ENCODE peak calls at places on chromosomes 5 and 9, in ten cellular contexts. T, U, J, R, I, M, X, B, A and K are unnamed samples.

GRCh38 chr5:172173771-172174170 is 14.3 kb downstream of the STK10 start:
- DNase-seq in R (peak), B (peak), I (no peak), X (no peak), U (no peak), T (no peak), A (no peak), M (peak), J (no peak), K (no peak)

GRCh38 chr5:147898875-147899401 is 7.4 kb downstream of the C5orf46 start:
- DNase-seq in U (no peak), M (no peak), R (no peak), I (no peak), B (no peak), T (no peak), X (no peak), A (no peak), J (no peak), K (no peak)

GRCh38 chr5:168940712-168941111 is 360.2 kb downstream of the SLIT3 start:
- DNase-seq in X (no peak), M (no peak), J (no peak), T (no peak), A (no peak), U (no peak), R (no peak), B (no peak), I (no peak), K (no peak)

GRCh38 chr5:29208026-29208425 is 1985.5 kb upstream of the CDH6 start:
- DNase-seq in A (no peak), T (no peak), M (no peak), B (no peak), R (no peak), J (no peak), U (no peak), X (no peak), I (no peak), K (no peak)

GRCh38 chr5:32628049-32628803 is 42.9 kb downstream of the SUB1 start:
- DNase-seq in X (no peak), T (no peak), A (no peak), J (no peak), U (no peak), M (no peak), R (no peak), I (peak), B (no peak), K (peak)

GRCh38 chr5:67010684-67011409 is 185.8 kb downstream of the CD180 start:
- DNase-seq in R (no peak), I (no peak), U (no peak), B (no peak), T (peak), X (no peak), J (no peak), M (no peak), A (peak), K (no peak)

GRCh38 chr5:54390015-54390414 is 65.5 kb upstream of the HSPB3 start:
- DNase-seq in R (no peak), U (peak), J (peak), T (peak), X (peak), I (peak), M (no peak), B (no peak), A (peak), K (peak)

GRCh38 chr5:95975703-95976102 is 14.1 kb upstream of the ELL2 start:
- DNase-seq in R (no peak), M (no peak), T (no peak), A (no peak), X (no peak), U (no peak), I (no peak), B (no peak), J (no peak), K (no peak)

GRCh38 chr9:7009065-7009464 is 251.3 kb downstream of the KDM4C start:
- DNase-seq in J (no peak), T (no peak), M (no peak), B (no peak), R (no peak), I (no peak), X (no peak), A (no peak), U (no peak), K (no peak)

GRCh38 chr9:86966852-86967511 is 19.7 kb upstream of the GAS1 start:
- DNase-seq in R (no peak), B (no peak), J (no peak), U (no peak), I (no peak), A (no peak), X (no peak), M (no peak), T (no peak), K (no peak)

GRCh38 chr5:172933238-172933637 is 26.0 kb upstream of the RPL26L1 start:
- DNase-seq in T (no peak), U (no peak), M (no peak), B (no peak), R (no peak), A (no peak), X (no peak), J (no peak), I (no peak), K (no peak)

GRCh38 chr5:89950234-89950633 is 459.3 kb downstream of the CETN3 start:
- DNase-seq in J (no peak), M (no peak), T (no peak), B (no peak), R (no peak), I (no peak), X (no peak), U (no peak), A (no peak), K (no peak)

GRCh38 chr5:154546719-154547118 is 68.7 kb upstream of the HAND1 start:
- DNase-seq in U (no peak), A (no peak), J (no peak), I (no peak), T (no peak), R (no peak), B (no peak), M (no peak), X (no peak), K (no peak)

GRCh38 chr9:105401651-105402050 is 46.2 kb upstream of the FSD1L start:
- DNase-seq in T (peak), B (no peak), U (no peak), A (no peak), M (no peak), J (peak), I (no peak), X (peak), R (no peak), K (no peak)

GRCh38 chr9:129709471-129710460 is 43.1 kb downstream of the PTGES start:
- DNase-seq in A (no peak), T (no peak), X (no peak), I (no peak), M (no peak), B (no peak), U (no peak), J (no peak), R (no peak), K (no peak)

GRCh38 chr5:148374693-148375360 is 8.9 kb upstream of the FBXO38 start:
- DNase-seq in U (peak), B (no peak), J (peak), M (no peak), R (no peak), T (peak), I (peak), A (peak), X (peak), K (peak)

GRCh38 chr5:109656829-109657228 is 32.9 kb upstream of the MAN2A1 start:
- DNase-seq in J (peak), U (peak), X (no peak), I (no peak), T (peak), A (no peak), R (peak), B (peak), M (peak), K (no peak)

GRCh38 chr5:36801521-36801920 is 75.0 kb upstream of the NIPBL start:
- DNase-seq in R (no peak), M (no peak), U (no peak), A (no peak), T (no peak), I (no peak), B (no peak), J (no peak), X (no peak), K (no peak)

GRCh38 chr9:36017278-36017677 is 19.4 kb upstream of the RECK start:
- DNase-seq in X (no peak), T (no peak), U (no peak), J (no peak), A (no peak), M (no peak), I (no peak), B (no peak), R (no peak), K (no peak)

GRCh38 chr5:56760723-56761122 is 54.6 kb upstream of the MAP3K1 start:
- DNase-seq in R (no peak), U (no peak), B (no peak), J (no peak), I (no peak), M (no peak), X (no peak), T (no peak), A (no peak), K (no peak)